ENCODE peak calls at places on chromosomes 5 and 9, in six cellular contexts. M is GM12878, T is BJ, C is esophagus squamous epithelium, P is GM23338, K is OCI-LY7. Q is an unnamed sample.
A peak's percentile ranks its signal among the peaks of the same experiment; 100 is the strongest.

GRCh38 chr5:79047199-79047598 is 22.3 kb downstream of the DMGDH start:
- DNase-seq in T (no peak), M (no peak), P (no peak), K (no peak), C (no peak), Q (no peak)

GRCh38 chr9:103789686-103790085 is 304.4 kb upstream of the SMC2 start:
- DNase-seq in P (peak; percentile 1), T (no peak), K (peak; percentile 25), M (no peak), C (no peak), Q (no peak)

GRCh38 chr5:173287086-173287485 is 41.1 kb downstream of the STC2 start:
- DNase-seq in C (no peak), M (no peak), T (no peak), K (no peak), P (no peak), Q (no peak)

GRCh38 chr5:178145965-178146820 is 7.5 kb downstream of the NHP2 start:
- DNase-seq in M (no peak), K (peak; percentile 81), C (no peak), P (peak; percentile 94), T (no peak), Q (no peak)

GRCh38 chr5:8848997-8849585 is 696.8 kb downstream of the SEMA5A start:
- DNase-seq in T (peak; percentile 80), P (no peak), M (no peak), C (no peak), K (no peak), Q (peak; percentile 76)

GRCh38 chr5:14141764-14142163 is 1.4 kb upstream of the TRIO start:
- DNase-seq in M (no peak), C (no peak), T (no peak), P (no peak), K (no peak), Q (no peak)

GRCh38 chr9:31597977-31598376 is 786.5 kb upstream of the ACO1 start:
- DNase-seq in T (no peak), C (no peak), P (no peak), K (no peak), M (no peak), Q (peak; percentile 93)

GRCh38 chr5:21254161-21254560 is 1266.2 kb upstream of the CDH18 start:
- DNase-seq in T (no peak), C (no peak), M (no peak), P (no peak), K (no peak), Q (no peak)

GRCh38 chr5:137497396-137498290 is 1.5 kb downstream of the SPOCK1 start:
- DNase-seq in T (no peak), C (no peak), P (peak; percentile 40), M (no peak), K (no peak), Q (no peak)

GRCh38 chr9:14768561-14769234 is 46.2 kb upstream of the CER1 start:
- DNase-seq in C (no peak), K (peak; percentile 52), T (peak; percentile 4), P (peak; percentile 81), M (no peak), Q (peak; percentile 19)

GRCh38 chr9:81686614-81687520 is 2.5 kb downstream of the TLE1 start:
- DNase-seq in K (no peak), T (no peak), C (peak; percentile 36), M (no peak), P (peak; percentile 96), Q (peak; percentile 53)

GRCh38 chr9:71761938-71762353 is 6.4 kb downstream of the CEMIP2 start:
- DNase-seq in M (no peak), P (no peak), C (no peak), T (no peak), K (no peak), Q (no peak)
- H3K4me3 ChIP-seq in M (no peak overlapping the region), P (no peak overlapping the region), C (no peak overlapping the region), T (no peak overlapping the region), K (no peak overlapping the region), Q (no peak overlapping the region)

DNA sequence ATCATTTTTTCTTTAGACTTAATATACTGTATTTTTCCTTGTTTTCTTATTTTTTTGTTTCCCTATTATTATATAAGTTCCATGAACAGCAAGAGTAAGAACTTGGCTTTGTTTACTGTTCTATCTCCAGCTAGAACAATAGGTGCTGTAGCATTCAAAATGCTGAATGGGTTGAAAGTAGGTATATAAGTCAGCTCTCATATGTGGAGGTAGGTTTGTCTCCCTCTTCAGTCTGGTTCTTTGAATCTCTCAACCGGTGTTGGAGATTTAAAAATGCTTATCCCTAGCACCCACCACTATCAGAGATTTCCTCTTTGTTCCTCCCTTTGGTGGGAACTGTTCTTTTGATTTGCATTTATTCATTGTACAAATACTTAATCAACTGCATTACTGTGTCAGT is 87.5 kb upstream of the FSD1L start:
- DNase-seq in P (no peak), K (peak; percentile 17), C (no peak), T (no peak), M (no peak), Q (no peak)
- TF ChIP-seq CTCF in P (peak; percentile 31), K (peak; percentile 59), C (no peak), T (no peak), M (no peak), Q (no peak)

GRCh38 chr5:54470191-54470590 is 14.7 kb downstream of the HSPB3 start:
- DNase-seq in K (no peak), M (no peak), C (no peak), P (no peak), T (peak; percentile 51), Q (no peak)
- H3K4me3 ChIP-seq in K (no peak overlapping the region), M (no peak overlapping the region), C (no peak overlapping the region), P (no peak overlapping the region), T (peak overlapping the region; percentile 31), Q (no peak overlapping the region)

DNA sequence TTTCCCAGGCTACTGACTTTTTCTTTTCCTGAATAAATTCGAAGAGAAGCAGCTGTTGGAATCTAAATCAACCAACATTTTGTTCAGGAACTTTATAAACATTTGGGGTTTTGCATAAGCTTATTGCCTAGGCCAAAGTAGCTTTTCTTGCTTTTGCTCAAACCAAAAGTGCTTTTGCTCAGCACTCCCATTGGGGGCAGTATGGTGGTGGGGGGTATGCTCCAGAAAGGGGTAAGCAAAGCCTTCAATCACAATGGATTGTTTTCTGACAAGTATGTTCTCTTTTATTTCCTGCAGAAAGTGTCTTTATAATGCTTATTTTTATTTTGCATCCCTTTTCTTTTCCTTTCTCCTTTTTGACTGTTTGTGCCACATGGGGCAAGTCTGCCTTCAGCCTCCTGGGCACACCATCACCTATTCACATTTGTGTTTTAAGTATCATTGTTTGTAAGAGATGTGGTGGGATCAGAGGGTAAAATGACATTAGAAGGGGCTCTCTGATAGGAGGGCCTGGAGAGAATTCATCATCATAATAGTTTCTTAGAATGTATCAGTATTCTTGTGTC is 86.0 kb downstream of the PRDM6 start:
- DNase-seq in P (peak; percentile 65), M (no peak), T (no peak), C (no peak), K (peak; percentile 1), Q (no peak)
- TF ChIP-seq CTCF in P (peak; percentile 63), M (no peak), T (no peak), C (no peak), K (peak; percentile 49), Q (no peak)

GRCh38 chr5:141430332-141431113 is at the start of gene PCDHGA12:
- DNase-seq in K (peak; percentile 76), P (peak; percentile 42), M (peak; percentile 37), T (no peak), C (no peak), Q (no peak)
- H3K4me3 ChIP-seq in K (no peak within 1 kb of the TSS), P (no peak within 1 kb of the TSS), M (peak within 1 kb of the TSS; percentile 22), T (peak within 1 kb of the TSS; percentile 39), C (peak within 1 kb of the TSS; percentile 34), Q (no peak within 1 kb of the TSS)

DNA sequence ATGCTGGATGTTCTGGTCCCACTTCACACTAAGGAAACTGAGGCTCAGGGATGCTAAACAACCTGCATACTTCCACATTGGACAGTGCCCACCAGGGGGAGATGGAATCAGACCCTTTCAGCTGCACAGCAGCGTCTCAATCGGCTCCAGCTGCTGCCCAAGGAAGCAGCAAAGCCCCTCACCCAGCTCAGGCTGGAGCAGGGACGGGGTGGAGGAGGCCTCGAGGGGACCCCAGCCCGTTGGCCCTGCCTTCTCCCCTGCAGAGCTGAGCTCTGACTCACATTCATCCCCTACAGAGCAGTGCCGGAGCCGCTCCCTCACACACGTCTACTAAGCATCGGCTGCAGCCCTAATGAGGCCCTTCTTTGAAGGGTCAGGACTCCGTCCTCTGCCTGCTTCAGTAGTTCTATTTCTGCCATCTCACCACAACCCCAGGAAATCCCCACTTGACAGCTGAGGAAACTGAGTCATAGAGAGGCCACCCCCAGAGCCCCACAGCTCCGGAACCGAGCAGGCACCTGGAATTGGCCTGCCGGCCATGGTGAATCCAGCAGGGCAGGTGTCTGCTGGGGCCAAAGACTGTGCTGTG is 21.5 kb upstream of the SUSD3 start:
- DNase-seq in C (no peak), K (no peak), P (no peak), M (no peak), T (no peak), Q (no peak)
- TF ChIP-seq CTCF in C (no peak), K (peak; percentile 39), P (peak; percentile 35), M (no peak), T (no peak), Q (no peak)